ENCODE peak calls at places on chromosome 4, in four cellular contexts. C, Q, R and V are unnamed samples. For H3K9me3 and H3K36me3, the result is how much of the 10 kb centered on the place peaks cover.

GRCh38 chr4:59247032-59247431 is 1953.1 kb upstream of the ADGRL3 start:
- DNase-seq in Q (no peak), C (no peak), R (no peak), V (no peak)

GRCh38 chr4:27084685-27085356 is 224.2 kb downstream of the STIM2 start:
- DNase-seq in C (no peak), R (peak), Q (no peak), V (no peak)

GRCh38 chr4:74805601-74806000 is 11.3 kb upstream of the BTC start:
- DNase-seq in C (no peak), R (no peak), Q (no peak), V (no peak)

GRCh38 chr4:4606321-4606720 is 64.5 kb upstream of the STX18 start:
- DNase-seq in C (no peak), Q (no peak), R (no peak), V (no peak)

GRCh38 chr4:78478523-78478922 is 73.0 kb upstream of the ANXA3 start:
- DNase-seq in C (no peak), Q (no peak), R (no peak), V (no peak)

GRCh38 chr4:6935961-6936360 is 26.3 kb downstream of the TBC1D14 start:
- DNase-seq in C (no peak), R (no peak), Q (no peak), V (no peak)

GRCh38 chr4:57154191-57154590 is 44.0 kb upstream of the IGFBP7 start:
- DNase-seq in Q (no peak), C (no peak), R (no peak), V (no peak)

GRCh38 chr4:14345356-14345775 is 656.9 kb upstream of the CPEB2 start:
- DNase-seq in Q (no peak), R (no peak), C (no peak), V (no peak)

GRCh38 chr4:71732706-71733105 is 51.2 kb downstream of the GC start:
- DNase-seq in Q (no peak), C (no peak), R (no peak), V (no peak)

GRCh38 chr4:137310593-137311490 is 221.5 kb downstream of the PCDH18 start:
- DNase-seq in R (no peak), Q (no peak), C (no peak), V (no peak)

GRCh38 chr4:123398803-123399637 is 2.4 kb downstream of the SPRY1 start:
- DNase-seq in C (peak), R (peak), Q (peak), V (peak)

GRCh38 chr4:67762091-67762490 is 7.9 kb upstream of the GNRHR start:
- DNase-seq in C (no peak), R (no peak), Q (no peak), V (no peak)

GRCh38 chr4:6561173-6561516 is 13.8 kb upstream of the MAN2B2 start:
- DNase-seq in Q (no peak), R (no peak), C (no peak), V (no peak)

GRCh38 chr4:16641971-16642370 is 256.5 kb downstream of the LDB2 start:
- DNase-seq in C (no peak), Q (no peak), R (no peak), V (no peak)

DNA sequence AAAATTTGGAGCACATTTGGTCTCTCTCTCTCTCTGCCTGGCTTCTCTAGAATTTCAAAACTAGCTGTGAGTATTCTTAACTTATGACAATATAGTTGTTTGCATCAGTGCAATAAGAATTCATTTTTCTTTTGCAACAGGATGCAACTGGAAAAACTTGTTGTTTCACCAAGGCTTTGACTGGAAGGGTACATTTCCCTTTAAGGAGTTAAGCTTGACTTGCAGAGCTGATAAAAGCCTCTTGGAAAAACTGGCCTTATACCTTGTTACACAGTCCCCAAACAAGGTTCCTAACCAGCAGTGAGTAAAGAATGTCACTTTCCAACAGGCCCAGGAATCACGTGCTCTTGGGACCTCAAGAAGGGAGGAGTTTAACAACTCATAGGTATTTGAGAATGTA is 25.9 kb upstream of the ZNF718 start:
- DNase-seq in C (no peak), Q (no peak), R (no peak), V (no peak)
- H3K9me3 ChIP-seq in C (half or more), Q (half or more), R (half or more), V (under half)

GRCh38 chr4:535181-535923 is 36.3 kb downstream of the PIGG start:
- DNase-seq in Q (no peak), R (peak), C (peak), V (no peak)
- H3K36me3 ChIP-seq in Q (under half), R (half or more), C (under half), V (under half)

GRCh38 chr4:139782926-139783542 is 117.4 kb downstream of the MGST2 start:
- DNase-seq in C (no peak), Q (no peak), R (no peak), V (no peak)
- H3K9me3 ChIP-seq in C (under half), Q (under half), R (under half), V (under half)

DNA sequence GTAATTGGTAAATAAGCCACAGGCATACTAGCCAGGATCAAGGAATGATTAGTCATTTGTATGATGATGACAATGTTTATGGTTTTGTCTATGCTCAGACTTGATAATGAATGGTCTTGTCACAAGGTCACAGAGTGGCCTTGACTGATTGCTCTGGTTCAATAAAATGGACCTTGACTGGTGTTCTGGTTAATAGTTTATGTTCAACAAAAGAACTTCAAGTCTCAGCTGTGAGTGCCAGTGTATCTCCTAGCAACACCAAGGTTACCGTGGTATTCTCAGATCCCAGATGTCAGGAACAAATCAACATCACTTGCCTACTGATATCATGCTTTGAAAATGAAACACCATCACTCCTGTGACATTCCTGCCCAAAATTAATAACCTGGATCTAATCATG is 16.3 kb upstream of the LRAT start:
- DNase-seq in Q (no peak), R (no peak), C (no peak), V (no peak)
- H3K36me3 ChIP-seq in Q (under half), R (under half), C (under half), V (under half)

GRCh38 chr4:153668647-153669046 is 15.4 kb upstream of the TLR2 start:
- DNase-seq in C (no peak), Q (no peak), R (no peak), V (no peak)
- H3K9me3 ChIP-seq in C (under half), Q (under half), R (under half), V (under half)